ENCODE peak calls at places on chromosomes 1 and 21, in ten cellular contexts. E, I, P, Z, F, O, C, A, W and B are unnamed samples.
A peak's percentile ranks its signal among the peaks of the same experiment; 100 is the strongest.

GRCh38 chr1:37861151-37861550 is 1.8 kb upstream of the MTF1 start:
- DNase-seq in Z (no peak), E (no peak), W (no peak), C (peak; percentile 87), F (no peak), A (no peak), I (no peak), O (no peak), P (peak; percentile 18), B (no peak)

GRCh38 chr1:210695041-210695440 is 366.3 kb downstream of the HHAT start:
- DNase-seq in Z (peak; percentile 36), A (no peak), W (no peak), F (no peak), O (no peak), E (no peak), P (no peak), I (no peak), C (no peak), B (no peak)

GRCh38 chr21:15688809-15689208 is 41.0 kb upstream of the USP25 start:
- DNase-seq in A (no peak), E (no peak), I (no peak), F (no peak), Z (peak; percentile 53), C (no peak), O (no peak), P (no peak), W (no peak), B (peak; percentile 69)

GRCh38 chr1:74193908-74194307 is 4.1 kb downstream of the LRRIQ3 start:
- DNase-seq in O (no peak), I (no peak), W (no peak), A (peak; percentile 2), F (peak; percentile 49), Z (peak; percentile 30), C (peak; percentile 56), E (no peak), P (peak; percentile 23), B (peak; percentile 56)

GRCh38 chr1:153849487-153850185 is 73.1 kb downstream of the GATAD2B start:
- DNase-seq in A (no peak), Z (no peak), W (no peak), C (no peak), I (no peak), P (no peak), E (no peak), F (no peak), O (no peak), B (no peak)

GRCh38 chr1:15062479-15063099 is 91.0 kb upstream of the TMEM51 start:
- DNase-seq in E (no peak), A (no peak), P (no peak), I (no peak), O (no peak), F (no peak), C (no peak), Z (no peak), W (no peak), B (no peak)

GRCh38 chr1:23331713-23332112 is 12.4 kb downstream of the HNRNPR start:
- DNase-seq in I (no peak), E (no peak), Z (no peak), O (no peak), F (no peak), C (no peak), P (no peak), A (no peak), W (no peak), B (no peak)

GRCh38 chr1:162020145-162020544 is 3.5 kb downstream of the OLFML2B start:
- DNase-seq in C (no peak), P (no peak), O (no peak), W (peak; percentile 27), F (no peak), Z (no peak), E (no peak), I (no peak), A (no peak), B (peak; percentile 44)

GRCh38 chr1:75725256-75725655 is 747 bp downstream of the ACADM start:
- DNase-seq in F (no peak), C (no peak), W (no peak), Z (no peak), A (no peak), I (no peak), P (no peak), O (no peak), E (no peak), B (peak; percentile 34)

GRCh38 chr1:47527653-47528272 is 89.9 kb downstream of the FOXD2 start:
- DNase-seq in O (no peak), W (no peak), Z (no peak), C (peak; percentile 52), P (no peak), F (no peak), E (no peak), A (peak; percentile 43), I (no peak), B (peak; percentile 51)

GRCh38 chr1:22773981-22774471 is 63.4 kb downstream of the EPHB2 start:
- DNase-seq in P (peak; percentile 50), E (peak; percentile 89), I (peak; percentile 40), W (peak; percentile 72), C (no peak), Z (peak; percentile 67), F (peak; percentile 83), O (peak; percentile 88), A (peak; percentile 42), B (peak; percentile 23)

GRCh38 chr1:62744594-62745577 is 39.0 kb upstream of the ATG4C start:
- DNase-seq in I (no peak), C (no peak), A (no peak), E (no peak), P (no peak), W (no peak), Z (no peak), O (no peak), F (no peak), B (no peak)

GRCh38 chr1:65417729-65418128 is 2.7 kb upstream of the LEPR start:
- DNase-seq in P (no peak), E (no peak), A (no peak), C (peak; percentile 64), W (no peak), I (no peak), F (no peak), Z (no peak), O (no peak), B (no peak)

GRCh38 chr1:18597159-18598042 is 33.2 kb upstream of the PAX7 start:
- DNase-seq in C (peak; percentile 51), Z (no peak), P (no peak), E (peak; percentile 69), W (peak; percentile 40), O (no peak), A (peak; percentile 68), F (peak; percentile 54), I (peak; percentile 28), B (peak; percentile 55)

DNA sequence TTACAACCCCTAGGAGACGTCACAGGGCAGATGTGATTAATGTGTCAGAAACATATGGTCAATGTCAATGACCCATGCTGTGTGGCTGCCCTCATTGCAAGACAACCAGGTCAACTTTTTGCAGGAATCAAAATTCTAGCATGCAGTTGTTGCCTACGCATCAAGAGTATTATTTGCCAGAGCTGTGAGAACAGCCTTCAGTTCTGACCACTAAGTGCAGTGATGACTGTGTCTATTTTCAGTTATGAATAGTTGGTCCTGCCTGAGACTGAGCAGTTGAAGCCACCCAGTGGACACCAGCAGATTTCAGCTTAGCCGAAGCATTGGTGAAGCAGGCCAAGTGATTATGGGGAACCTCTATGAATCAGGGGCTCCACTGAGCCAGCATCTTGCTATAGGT is 47.3 kb downstream of the LYPLAL1 start:
- DNase-seq in C (no peak), I (peak; percentile 17), W (no peak), Z (no peak), F (no peak), A (peak; percentile 2), E (no peak), P (no peak), O (no peak), B (peak; percentile 40)
- TF ChIP-seq CTCF in C (no peak), I (peak; percentile 11), W (no peak), Z (peak; percentile 12), F (no peak), A (no peak), E (no peak), P (no peak), O (no peak), B (peak; percentile 43)

DNA sequence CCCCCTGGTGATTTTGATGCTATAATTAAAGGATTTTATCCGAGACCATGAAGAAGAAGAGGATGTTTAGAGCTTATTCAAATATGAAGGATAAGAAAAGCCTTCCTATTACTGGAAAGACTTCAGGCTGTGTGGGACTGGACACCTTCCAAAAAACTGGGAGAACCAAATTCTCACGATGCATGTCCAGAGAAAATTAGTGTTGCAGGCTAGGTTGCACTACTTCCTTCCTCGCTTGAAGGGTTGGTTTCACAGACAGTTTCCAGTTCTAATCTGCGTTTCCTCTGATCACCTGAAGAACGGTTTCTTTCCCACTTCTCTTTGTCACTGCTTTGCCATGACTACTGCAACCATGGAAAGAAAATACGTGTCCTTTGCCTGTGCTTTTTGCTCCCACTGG is 2.0 kb downstream of the MTARC2 start:
- DNase-seq in P (no peak), E (peak; percentile 39), W (no peak), Z (no peak), I (peak; percentile 44), C (no peak), F (no peak), O (no peak), A (no peak), B (no peak)
- H3K4me3 ChIP-seq in P (no peak overlapping the region), E (no peak overlapping the region), W (no peak overlapping the region), Z (no peak overlapping the region), I (no peak overlapping the region), C (no peak overlapping the region), F (no peak overlapping the region), O (no peak overlapping the region), A (no peak overlapping the region), B (no peak overlapping the region)

GRCh38 chr1:234611799-234612351 is 1.9 kb upstream of the IRF2BP2 start:
- DNase-seq in I (peak; percentile 43), P (no peak), F (peak; percentile 35), W (peak; percentile 50), C (no peak), A (no peak), O (peak; percentile 48), Z (no peak), E (no peak), B (no peak)

GRCh38 chr1:234613128-234613875 is 3.3 kb upstream of the IRF2BP2 start:
- DNase-seq in C (peak; percentile 60), P (no peak), O (no peak), I (no peak), A (no peak), E (no peak), W (no peak), F (no peak), Z (peak; percentile 81), B (peak; percentile 97)

GRCh38 chr1:234611153-234611798 is 1.3 kb upstream of the IRF2BP2 start:
- DNase-seq in O (no peak), C (peak; percentile 92), W (peak; percentile 51), F (no peak), E (no peak), Z (peak; percentile 90), P (peak; percentile 82), I (no peak), A (peak; percentile 74), B (peak; percentile 94)

GRCh38 chr1:234613992-234614584 is 4.1 kb upstream of the IRF2BP2 start:
- DNase-seq in E (no peak), P (no peak), W (no peak), F (no peak), O (no peak), Z (peak; percentile 57), I (no peak), A (no peak), C (no peak), B (peak; percentile 42)

GRCh38 chr1:234612352-234613127 is 2.6 kb upstream of the IRF2BP2 start:
- DNase-seq in I (peak; percentile 92), C (peak; percentile 99), E (peak; percentile 95), W (peak; percentile 86), O (peak; percentile 93), A (peak; percentile 65), Z (peak; percentile 99), P (peak; percentile 99), F (peak; percentile 96), B (peak; percentile 99)
- TF ChIP-seq CTCF in I (no peak), C (no peak), E (no peak), W (no peak), O (no peak), A (no peak), Z (no peak), P (no peak), F (no peak), B (no peak)

GRCh38 chr1:212186427-212187207 is 98.6 kb upstream of the PPP2R5A start:
- DNase-seq in C (peak; percentile 45), A (no peak), O (no peak), Z (no peak), P (no peak), E (no peak), I (no peak), W (no peak), F (no peak), B (peak; percentile 44)
- H3K4me3 ChIP-seq in C (no peak overlapping the region), A (no peak overlapping the region), O (no peak overlapping the region), Z (no peak overlapping the region), P (no peak overlapping the region), E (no peak overlapping the region), I (no peak overlapping the region), W (no peak overlapping the region), F (no peak overlapping the region), B (no peak overlapping the region)